ENCODE peak calls at places on chromosome X, in seven cellular contexts. G is AG20443; A is adrenal gland; O is NCI-H345; U is Right ventricle myocardium superior; P is activated CD4-positive, alpha-beta T cell treated with anti-CD3 and anti-CD28 coated beads, Interleukin-2, amount 10 ng/mL, durations not matched to agents 7 days and 5 days; R is HEK293T. X is an unnamed sample.

GRCh38 chrX:115690554-115691216 is 129.7 kb downstream of the PLS3 start:
- DNase-seq in U (no peak), P (peak; percentile 42), G (peak; percentile 68), A (peak; percentile 62), R (peak; percentile 74), O (peak; percentile 71), X (peak; percentile 35)

GRCh38 chrX:23898412-23898959 is 9.3 kb downstream of the APOO start:
- DNase-seq in O (no peak), P (no peak), A (no peak), G (no peak), U (no peak), R (no peak), X (no peak)

GRCh38 chrX:107673933-107674479 is 45.7 kb downstream of the PRPS1 start:
- DNase-seq in R (no peak), G (no peak), A (peak; percentile 73), U (peak; percentile 91), O (no peak), P (peak; percentile 93), X (peak; percentile 88)

GRCh38 chrX:63967541-63967940 is 182.5 kb upstream of the ARHGEF9 start:
- DNase-seq in U (no peak), O (no peak), G (no peak), P (no peak), R (no peak), A (no peak), X (no peak)

GRCh38 chrX:100647095-100647494 is 3.1 kb downstream of the SRPX2 start:
- DNase-seq in R (no peak), G (peak; percentile 21), O (no peak), A (no peak), P (no peak), U (no peak), X (no peak)

GRCh38 chrX:68997911-68998310 is 167.3 kb downstream of the PJA1 start:
- DNase-seq in O (no peak), A (peak; percentile 81), R (no peak), U (peak; percentile 66), P (no peak), G (peak; percentile 75), X (peak; percentile 31)

GRCh38 chrX:72141372-72142004 is 9.8 kb upstream of the RTL5 start:
- DNase-seq in P (peak; percentile 40), G (no peak), R (no peak), O (no peak), U (no peak), A (no peak), X (no peak)

GRCh38 chrX:15564981-15565579 is 35.7 kb downstream of the ACE2 start:
- DNase-seq in P (peak; percentile 12), G (peak; percentile 52), A (peak; percentile 76), U (peak; percentile 66), R (peak; percentile 60), O (peak; percentile 67), X (peak; percentile 69)

GRCh38 chrX:154032156-154032555 is 12.5 kb upstream of the IRAK1 start:
- DNase-seq in U (no peak), O (no peak), G (no peak), A (no peak), P (no peak), R (no peak), X (no peak)

GRCh38 chrX:12080265-12080664 is 58.0 kb upstream of the FRMPD4 start:
- DNase-seq in O (peak; percentile 28), P (no peak), G (peak; percentile 30), U (no peak), A (no peak), R (peak; percentile 34), X (no peak)

GRCh38 chrX:15854080-15854655 is 445 bp downstream of the AP1S2 start:
- DNase-seq in G (peak; percentile 23), U (peak; percentile 74), R (peak; percentile 48), P (peak; percentile 32), A (peak; percentile 59), O (no peak), X (peak; percentile 60)

GRCh38 chrX:11666180-11666579 is 460 bp upstream of the ARHGAP6 start:
- DNase-seq in G (peak; percentile 14), U (peak; percentile 24), P (no peak), R (peak; percentile 29), A (no peak), O (peak; percentile 30), X (no peak)

GRCh38 chrX:71852182-71852581 is 58.5 kb upstream of the NHSL2 start:
- DNase-seq in U (no peak), P (no peak), O (no peak), A (no peak), G (no peak), R (no peak), X (no peak)

GRCh38 chrX:120549483-120550452 is 11.0 kb downstream of the CUL4B start:
- DNase-seq in O (no peak), P (no peak), U (no peak), A (peak; percentile 45), R (no peak), G (peak; percentile 54), X (no peak)

GRCh38 chrX:103773445-103773844 is 3.2 kb upstream of the PLP1 start:
- DNase-seq in O (no peak), P (no peak), R (no peak), A (no peak), U (no peak), G (no peak), X (no peak)

GRCh38 chrX:13167444-13168207 is 123.2 kb upstream of the FAM9C start:
- DNase-seq in P (peak; percentile 10), U (no peak), O (no peak), R (no peak), G (peak; percentile 30), A (peak; percentile 18), X (no peak)

GRCh38 chrX:38805294-38806053 is 4.2 kb downstream of the MID1IP1 start:
- DNase-seq in R (peak; percentile 41), O (peak; percentile 61), P (peak; percentile 69), A (peak; percentile 57), U (peak; percentile 83), G (peak; percentile 71), X (peak; percentile 71)

GRCh38 chrX:31355206-31355955 is 283.5 kb upstream of the FTHL17 start:
- DNase-seq in U (no peak), R (no peak), P (no peak), O (no peak), A (no peak), G (no peak), X (no peak)

GRCh38 chrX:107716045-107716684 is 59.4 kb downstream of the TSC22D3 start:
- DNase-seq in G (peak; percentile 56), A (no peak), O (no peak), R (peak; percentile 46), U (peak; percentile 45), P (peak; percentile 8), X (peak; percentile 28)

GRCh38 chrX:136147320-136147901 is at the start of gene FHL1:
- DNase-seq in P (peak; percentile 45), R (peak; percentile 79), O (peak; percentile 4), G (peak; percentile 76), A (peak; percentile 24), U (peak; percentile 80), X (peak; percentile 69)

X was measured in transverse colon.